ENCODE peak calls at places on chromosomes 1 and 21, in six cellular contexts. One of them, this sample, is unnamed.
A peak's percentile ranks its signal among the peaks of the same experiment; 100 is the strongest.

GRCh38 chr1:54229281-54229891 is 29.4 kb downstream of the MRPL37 start:
- DNase-seq in heart left ventricle: no peak
- DNase-seq in breast epithelium: no peak
- DNase-seq in BJ: no peak
- DNase-seq in GM12865: no peak
- DNase-seq in colonic mucosa: no peak
- DNase-seq in this sample: no peak

GRCh38 chr1:6474815-6475282 is 8.9 kb upstream of the TNFRSF25 start:
- DNase-seq in heart left ventricle: no peak
- DNase-seq in breast epithelium: no peak
- DNase-seq in BJ: no peak
- DNase-seq in GM12865: no peak
- DNase-seq in colonic mucosa: no peak
- DNase-seq in this sample: no peak

GRCh38 chr1:94304553-94304952 is 67.2 kb upstream of the ARHGAP29 start:
- DNase-seq in heart left ventricle: no peak
- DNase-seq in breast epithelium: no peak
- DNase-seq in BJ: no peak
- DNase-seq in GM12865: no peak
- DNase-seq in colonic mucosa: no peak
- DNase-seq in this sample: no peak

GRCh38 chr1:168092566-168093355 is 44.0 kb downstream of the GPR161 start:
- DNase-seq in heart left ventricle: no peak
- DNase-seq in breast epithelium: no peak
- DNase-seq in BJ: no peak
- DNase-seq in GM12865: no peak
- DNase-seq in colonic mucosa: peak; percentile 20
- DNase-seq in this sample: no peak

GRCh38 chr1:222824641-222825040 is 9.8 kb downstream of the DISP1 start:
- DNase-seq in heart left ventricle: no peak
- DNase-seq in breast epithelium: no peak
- DNase-seq in BJ: no peak
- DNase-seq in GM12865: no peak
- DNase-seq in colonic mucosa: no peak
- DNase-seq in this sample: no peak

GRCh38 chr1:101130673-101131072 is 105.1 kb upstream of the DPH5 start:
- DNase-seq in heart left ventricle: no peak
- DNase-seq in breast epithelium: no peak
- DNase-seq in BJ: no peak
- DNase-seq in GM12865: no peak
- DNase-seq in colonic mucosa: no peak
- DNase-seq in this sample: no peak

GRCh38 chr1:7915826-7916225 is 24.8 kb downstream of the TNFRSF9 start:
- DNase-seq in heart left ventricle: no peak
- DNase-seq in breast epithelium: no peak
- DNase-seq in BJ: no peak
- DNase-seq in GM12865: no peak
- DNase-seq in colonic mucosa: no peak
- DNase-seq in this sample: no peak

GRCh38 chr1:156851779-156852413 is 7.0 kb downstream of the INSRR start:
- DNase-seq in heart left ventricle: peak; percentile 88
- DNase-seq in breast epithelium: no peak
- DNase-seq in BJ: no peak
- DNase-seq in GM12865: no peak
- DNase-seq in colonic mucosa: no peak
- DNase-seq in this sample: no peak

GRCh38 chr21:45393021-45393420 is 11.9 kb upstream of the COL18A1 start:
- DNase-seq in heart left ventricle: peak; percentile 18
- DNase-seq in breast epithelium: no peak
- DNase-seq in BJ: no peak
- DNase-seq in GM12865: no peak
- DNase-seq in colonic mucosa: no peak
- DNase-seq in this sample: no peak

GRCh38 chr21:38979271-38980196 is 173.8 kb downstream of the ETS2 start:
- DNase-seq in heart left ventricle: no peak
- DNase-seq in breast epithelium: no peak
- DNase-seq in BJ: no peak
- DNase-seq in GM12865: no peak
- DNase-seq in colonic mucosa: no peak
- DNase-seq in this sample: no peak

GRCh38 chr1:207454046-207454964 is at the start of gene CR2:
- DNase-seq in heart left ventricle: no peak
- DNase-seq in breast epithelium: peak; percentile 51
- DNase-seq in BJ: no peak
- DNase-seq in GM12865: peak; percentile 89
- DNase-seq in colonic mucosa: peak; percentile 40
- DNase-seq in this sample: peak; percentile 7

GRCh38 chr1:25642710-25643109 is 26.1 kb downstream of the MAN1C1 start:
- DNase-seq in heart left ventricle: no peak
- DNase-seq in breast epithelium: no peak
- DNase-seq in BJ: no peak
- DNase-seq in GM12865: peak; percentile 78
- DNase-seq in colonic mucosa: no peak
- DNase-seq in this sample: no peak

GRCh38 chr1:109789771-109790170 is 26.0 kb upstream of the EPS8L3 start:
- DNase-seq in heart left ventricle: peak; percentile 17
- DNase-seq in breast epithelium: peak; percentile 12
- DNase-seq in BJ: no peak
- DNase-seq in GM12865: no peak
- DNase-seq in colonic mucosa: peak; percentile 16
- DNase-seq in this sample: no peak

GRCh38 chr1:27418326-27418761 is 25.9 kb downstream of the GPR3 start:
- DNase-seq in heart left ventricle: peak; percentile 80
- DNase-seq in breast epithelium: peak; percentile 67
- DNase-seq in BJ: peak; percentile 79
- DNase-seq in GM12865: peak; percentile 93
- DNase-seq in colonic mucosa: peak; percentile 60
- DNase-seq in this sample: no peak

GRCh38 chr1:29230553-29231378 is at the start of gene MECR:
- DNase-seq in heart left ventricle: peak; percentile 95
- DNase-seq in breast epithelium: peak; percentile 95
- DNase-seq in BJ: peak; percentile 56
- DNase-seq in GM12865: peak; percentile 94
- DNase-seq in colonic mucosa: peak; percentile 96
- DNase-seq in this sample: peak; percentile 96
- TF ChIP-seq CTCF in heart left ventricle: no peak
- TF ChIP-seq CTCF in breast epithelium: no peak
- TF ChIP-seq CTCF in BJ: peak; percentile 41
- TF ChIP-seq CTCF in GM12865: peak; percentile 10
- TF ChIP-seq CTCF in colonic mucosa: no peak
- TF ChIP-seq CTCF in this sample: peak; percentile 35

DNA sequence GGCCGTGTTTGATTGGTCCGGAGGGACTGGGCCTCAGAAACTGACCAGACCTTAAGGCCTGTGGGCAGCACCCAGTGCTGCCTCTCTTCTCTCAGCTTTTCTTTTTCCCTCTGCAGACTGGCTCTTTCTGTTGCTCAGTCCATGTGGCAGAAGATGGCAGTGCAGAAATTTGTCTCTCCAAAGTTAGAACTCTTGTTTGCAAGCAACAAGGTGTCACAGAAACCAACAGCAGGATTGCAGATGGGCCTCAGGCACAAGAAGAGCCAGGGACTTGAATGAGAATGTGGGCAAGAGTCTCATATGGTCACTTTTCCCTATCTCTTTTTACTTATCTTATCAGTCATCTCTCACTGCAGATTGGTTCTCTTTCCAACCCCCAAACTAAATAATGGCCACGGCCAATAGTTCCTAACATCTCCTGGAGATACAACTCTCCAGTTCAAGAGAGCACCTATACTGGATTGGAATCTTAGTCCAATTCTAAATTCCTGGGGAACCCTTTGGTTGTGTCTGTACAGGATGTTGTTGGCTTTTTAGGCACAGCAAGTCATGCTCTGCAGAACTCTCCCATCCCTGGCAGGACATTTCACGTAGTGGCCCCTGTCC is 95.4 kb upstream of the RALGPS2 start:
- DNase-seq in heart left ventricle: no peak
- DNase-seq in breast epithelium: no peak
- DNase-seq in BJ: no peak
- DNase-seq in GM12865: peak; percentile 8
- DNase-seq in colonic mucosa: no peak
- DNase-seq in this sample: no peak
- TF ChIP-seq CTCF in heart left ventricle: no peak
- TF ChIP-seq CTCF in breast epithelium: no peak
- TF ChIP-seq CTCF in BJ: peak; percentile 22
- TF ChIP-seq CTCF in GM12865: no peak
- TF ChIP-seq CTCF in colonic mucosa: no peak
- TF ChIP-seq CTCF in this sample: no peak

GRCh38 chr1:74773540-74773939 is 40.6 kb downstream of the TYW3 start:
- DNase-seq in heart left ventricle: no peak
- DNase-seq in breast epithelium: no peak
- DNase-seq in BJ: no peak
- DNase-seq in GM12865: no peak
- DNase-seq in colonic mucosa: no peak
- DNase-seq in this sample: no peak

GRCh38 chr1:74772945-74773344 is 40.0 kb downstream of the TYW3 start:
- DNase-seq in heart left ventricle: no peak
- DNase-seq in breast epithelium: no peak
- DNase-seq in BJ: no peak
- DNase-seq in GM12865: no peak
- DNase-seq in colonic mucosa: no peak
- DNase-seq in this sample: no peak

GRCh38 chr1:74779750-74780149 is 46.8 kb downstream of the TYW3 start:
- DNase-seq in heart left ventricle: no peak
- DNase-seq in breast epithelium: no peak
- DNase-seq in BJ: no peak
- DNase-seq in GM12865: no peak
- DNase-seq in colonic mucosa: no peak
- DNase-seq in this sample: no peak

GRCh38 chr1:74771913-74772515 is 39.1 kb downstream of the TYW3 start:
- DNase-seq in heart left ventricle: no peak
- DNase-seq in breast epithelium: no peak
- DNase-seq in BJ: peak; percentile 5
- DNase-seq in GM12865: peak; percentile 54
- DNase-seq in colonic mucosa: no peak
- DNase-seq in this sample: peak; percentile 32

DNA sequence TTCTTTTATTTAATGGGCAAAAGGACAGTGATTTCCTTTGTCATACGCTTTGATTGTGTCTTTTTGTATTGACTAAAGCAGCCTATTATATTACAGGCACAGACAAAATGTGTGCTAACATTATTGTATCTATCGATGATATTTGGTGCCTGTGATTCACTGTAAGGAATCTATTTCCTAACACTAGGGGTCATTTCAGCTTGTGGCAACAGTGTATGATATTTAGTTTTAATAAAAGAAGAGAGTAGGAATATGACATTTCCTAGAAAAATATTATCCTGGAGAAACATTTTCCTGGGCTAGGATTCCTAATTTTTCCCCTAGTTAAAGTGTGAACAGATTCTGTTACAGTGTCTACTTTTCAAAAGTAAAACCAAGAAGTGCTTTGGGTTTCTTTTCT is 42.8 kb downstream of the TYW3 start:
- DNase-seq in heart left ventricle: no peak
- DNase-seq in breast epithelium: no peak
- DNase-seq in BJ: no peak
- DNase-seq in GM12865: no peak
- DNase-seq in colonic mucosa: no peak
- DNase-seq in this sample: no peak
- TF ChIP-seq CTCF in heart left ventricle: no peak
- TF ChIP-seq CTCF in breast epithelium: no peak
- TF ChIP-seq CTCF in BJ: no peak
- TF ChIP-seq CTCF in GM12865: no peak
- TF ChIP-seq CTCF in colonic mucosa: no peak
- TF ChIP-seq CTCF in this sample: no peak

DNA sequence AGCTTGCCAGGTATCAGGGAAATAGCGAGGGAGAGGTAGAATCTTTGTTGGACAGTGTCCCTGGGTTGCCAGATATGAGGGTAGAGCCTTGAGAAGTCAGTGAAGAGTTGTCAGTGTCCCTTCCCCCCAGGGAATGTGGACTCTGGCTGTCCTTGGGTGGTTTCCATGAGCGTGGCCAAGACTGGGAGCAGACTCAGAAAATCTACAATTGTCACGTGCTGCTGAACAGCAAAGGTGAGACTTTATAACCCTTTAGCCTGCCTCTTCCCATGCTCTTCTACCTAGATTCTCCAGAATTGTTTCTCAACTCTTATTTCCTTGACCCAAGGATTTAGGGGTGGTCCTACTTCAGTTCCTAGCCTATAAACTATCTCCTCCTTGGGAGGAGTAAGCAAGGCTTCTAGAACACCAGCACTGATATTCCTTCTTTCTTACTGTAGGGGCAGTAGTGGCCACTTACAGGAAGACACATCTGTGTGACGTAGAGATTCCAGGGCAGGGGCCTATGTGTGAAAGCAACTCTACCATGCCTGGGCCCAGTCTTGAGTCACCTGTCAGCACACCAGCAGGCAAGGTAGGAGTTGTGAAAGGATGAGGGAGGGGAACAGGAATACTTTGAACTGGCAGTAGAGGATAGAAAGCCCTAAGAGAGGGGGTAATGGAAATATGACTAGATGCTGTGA is 1.6 kb downstream of the NIT1 start:
- DNase-seq in heart left ventricle: no peak
- DNase-seq in breast epithelium: no peak
- DNase-seq in BJ: no peak
- DNase-seq in GM12865: peak; percentile 78
- DNase-seq in colonic mucosa: peak; percentile 52
- DNase-seq in this sample: no peak
- TF ChIP-seq CTCF in heart left ventricle: peak; percentile 26
- TF ChIP-seq CTCF in breast epithelium: peak; percentile 44
- TF ChIP-seq CTCF in BJ: peak; percentile 48
- TF ChIP-seq CTCF in GM12865: peak; percentile 41
- TF ChIP-seq CTCF in colonic mucosa: peak; percentile 25
- TF ChIP-seq CTCF in this sample: peak; percentile 53

DNA sequence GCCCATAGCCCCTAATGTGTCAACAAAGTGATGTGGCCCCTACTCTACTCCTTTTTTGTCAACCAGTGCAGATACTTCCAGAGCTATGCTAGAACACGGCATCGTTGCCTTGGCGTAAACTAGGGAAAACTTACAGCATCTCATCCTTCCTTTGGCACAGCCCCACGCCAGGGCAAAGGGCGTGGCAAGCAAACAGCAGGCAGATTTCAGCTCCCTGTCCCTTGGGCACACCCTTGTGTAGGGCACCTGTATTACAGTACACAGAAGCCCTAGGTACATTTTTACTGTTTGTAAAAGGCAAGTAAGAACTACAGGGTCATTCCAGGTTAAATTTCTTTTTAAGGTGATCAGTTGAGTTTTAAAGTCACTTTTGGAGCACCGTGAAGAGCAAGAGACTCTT is 29.3 kb downstream of the PRDX6 start:
- DNase-seq in heart left ventricle: no peak
- DNase-seq in breast epithelium: no peak
- DNase-seq in BJ: no peak
- DNase-seq in GM12865: peak; percentile 32
- DNase-seq in colonic mucosa: peak; percentile 81
- DNase-seq in this sample: no peak
- TF ChIP-seq CTCF in heart left ventricle: no peak
- TF ChIP-seq CTCF in breast epithelium: no peak
- TF ChIP-seq CTCF in BJ: no peak
- TF ChIP-seq CTCF in GM12865: peak; percentile 32
- TF ChIP-seq CTCF in colonic mucosa: peak; percentile 34
- TF ChIP-seq CTCF in this sample: peak; percentile 44

GRCh38 chr1:43418858-43419257 is 29.2 kb downstream of the SZT2 start:
- DNase-seq in heart left ventricle: no peak
- DNase-seq in breast epithelium: no peak
- DNase-seq in BJ: no peak
- DNase-seq in GM12865: peak; percentile 57
- DNase-seq in colonic mucosa: no peak
- DNase-seq in this sample: no peak
- TF ChIP-seq CTCF in heart left ventricle: no peak
- TF ChIP-seq CTCF in breast epithelium: no peak
- TF ChIP-seq CTCF in BJ: no peak
- TF ChIP-seq CTCF in GM12865: no peak
- TF ChIP-seq CTCF in colonic mucosa: no peak
- TF ChIP-seq CTCF in this sample: no peak

This sample was measured in neural crest cell.